ENCODE peak calls at places on chromosomes 7 and 10, in six cellular contexts. Z, P, I, L, J and R are unnamed samples.

GRCh38 chr7:101942603-101943210 is 125.3 kb downstream of the CUX1 start:
- DNase-seq in Z (no peak), P (no peak), I (no peak), L (peak; percentile 67), J (no peak), R (no peak)

GRCh38 chr10:96791902-96792301 is 40.2 kb upstream of the LCOR start:
- DNase-seq in Z (no peak), P (no peak), I (no peak), L (no peak), J (no peak), R (no peak)

GRCh38 chr10:23345861-23346260 is 1.3 kb upstream of the C10orf67 start:
- DNase-seq in Z (no peak), P (peak; percentile 95), I (peak; percentile 89), L (no peak), J (no peak), R (peak; percentile 93)

GRCh38 chr10:97385565-97385964 is 15.6 kb downstream of the RRP12 start:
- DNase-seq in Z (no peak), P (no peak), I (no peak), L (no peak), J (no peak), R (no peak)

GRCh38 chr10:451021-451471 is 238.4 kb downstream of the DIP2C start:
- DNase-seq in Z (no peak), P (no peak), I (peak; percentile 18), L (peak; percentile 44), J (peak; percentile 31), R (no peak)

GRCh38 chr10:113019692-113020424 is 69.8 kb downstream of the TCF7L2 start:
- DNase-seq in Z (no peak), P (no peak), I (no peak), L (no peak), J (no peak), R (no peak)

GRCh38 chr10:45308707-45309106 is 6.7 kb downstream of the OR13A1 start:
- DNase-seq in Z (no peak), P (no peak), I (no peak), L (no peak), J (no peak), R (no peak)

GRCh38 chr7:94632338-94633024 is 23.5 kb downstream of the SGCE start:
- DNase-seq in Z (no peak), P (peak; percentile 79), I (peak; percentile 91), L (no peak), J (peak; percentile 55), R (no peak)

GRCh38 chr10:102231357-102232318 is 5.5 kb downstream of the ELOVL3 start:
- DNase-seq in Z (peak; percentile 33), P (no peak), I (no peak), L (peak; percentile 72), J (peak; percentile 32), R (no peak)

GRCh38 chr10:103917326-103918052 is 495 bp downstream of the STN1 start:
- DNase-seq in Z (no peak), P (no peak), I (peak; percentile 37), L (peak; percentile 61), J (no peak), R (peak; percentile 73)

GRCh38 chr7:39952791-39953190 is 2.7 kb downstream of the CDK13 start:
- DNase-seq in Z (no peak), P (peak; percentile 36), I (no peak), L (no peak), J (no peak), R (no peak)

GRCh38 chr10:81414038-81414437 is 461.0 kb upstream of the NRG3 start:
- DNase-seq in Z (no peak), P (no peak), I (no peak), L (no peak), J (no peak), R (peak; percentile 16)

GRCh38 chr7:23106491-23106800 is 861 bp downstream of the KLHL7 start:
- DNase-seq in Z (no peak), P (peak; percentile 30), I (peak; percentile 28), L (peak; percentile 38), J (no peak), R (no peak)

GRCh38 chr10:57992321-57993077 is 275.2 kb downstream of the IPMK start:
- DNase-seq in Z (no peak), P (no peak), I (peak; percentile 70), L (no peak), J (peak; percentile 11), R (no peak)

GRCh38 chr10:57723305-57723704 is 544.4 kb downstream of the IPMK start:
- DNase-seq in Z (no peak), P (no peak), I (no peak), L (no peak), J (no peak), R (no peak)

GRCh38 chr7:139619367-139619657 is 95.8 kb downstream of the CLEC2L start:
- DNase-seq in Z (no peak), P (peak; percentile 86), I (peak; percentile 67), L (no peak), J (no peak), R (no peak)

GRCh38 chr7:17598846-17599245 is 300.4 kb downstream of the AHR start:
- DNase-seq in Z (no peak), P (no peak), I (peak; percentile 20), L (no peak), J (no peak), R (no peak)

GRCh38 chr10:34137955-34138354 is 677.1 kb downstream of the PARD3 start:
- DNase-seq in Z (no peak), P (no peak), I (no peak), L (no peak), J (no peak), R (no peak)

GRCh38 chr10:110647136-110647430 is 2.9 kb downstream of the RBM20 start:
- DNase-seq in Z (no peak), P (no peak), I (no peak), L (no peak), J (peak; percentile 70), R (no peak)

GRCh38 chr7:101546308-101546936 is 82.7 kb downstream of the MYL10 start:
- DNase-seq in Z (no peak), P (no peak), I (no peak), L (no peak), J (no peak), R (no peak)

GRCh38 chr7:43756368-43757072 is 2.0 kb upstream of the BLVRA start:
- DNase-seq in Z (no peak), P (peak; percentile 92), I (peak; percentile 79), L (no peak), J (peak; percentile 46), R (peak; percentile 42)

GRCh38 chr10:130642926-130643325 is 506.7 kb downstream of the GLRX3 start:
- DNase-seq in Z (no peak), P (no peak), I (no peak), L (no peak), J (no peak), R (no peak)

GRCh38 chr7:82183633-82184032 is 259.9 kb downstream of the CACNA2D1 start:
- DNase-seq in Z (no peak), P (peak; percentile 52), I (peak; percentile 95), L (no peak), J (no peak), R (no peak)

DNA sequence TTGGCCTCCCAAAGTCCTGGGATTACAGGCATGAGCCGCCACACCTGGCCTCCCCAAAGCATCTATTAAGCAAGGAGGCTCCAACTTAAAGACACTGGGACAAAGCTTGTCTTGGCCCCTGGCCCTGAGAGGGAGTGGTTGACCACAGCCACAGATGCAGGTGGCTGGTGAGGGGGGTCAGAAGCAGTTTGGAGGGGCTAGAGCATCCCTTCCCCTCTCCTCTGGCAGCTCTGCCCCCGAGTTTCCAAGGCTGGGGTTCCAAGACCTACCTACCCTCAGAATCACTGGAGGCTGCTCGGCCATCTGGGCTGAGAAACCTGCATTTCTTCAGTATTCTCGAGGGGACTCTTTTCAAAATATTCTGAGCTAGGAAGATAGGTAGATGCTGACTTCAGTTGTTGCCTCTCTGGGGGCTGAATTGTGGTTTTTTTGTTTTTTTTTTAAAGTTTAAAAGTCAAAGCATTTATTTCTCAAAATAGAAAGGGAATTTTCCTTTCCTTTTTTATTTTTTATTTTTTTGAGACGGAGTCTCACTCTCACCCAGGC is 32.6 kb downstream of the DDIT4 start:
- DNase-seq in Z (no peak), P (no peak), I (no peak), L (no peak), J (no peak), R (no peak)
- H3K4me1 ChIP-seq in Z (peaks cover 45% of the 10 kb centered on the region), P (peaks cover 25% of the 10 kb centered on the region), I (peaks cover 19% of the 10 kb centered on the region), L (peaks cover 30% of the 10 kb centered on the region), J (peaks cover 24% of the 10 kb centered on the region), R (peaks cover 29% of the 10 kb centered on the region)

GRCh38 chr7:147513451-147513850 is 1077.1 kb upstream of the C7orf33 start:
- DNase-seq in Z (no peak), P (peak; percentile 5), I (no peak), L (no peak), J (no peak), R (no peak)

GRCh38 chr7:147510913-147511312 is 1079.7 kb upstream of the C7orf33 start:
- DNase-seq in Z (peak; percentile 28), P (peak; percentile 36), I (peak; percentile 44), L (no peak), J (peak; percentile 37), R (no peak)

GRCh38 chr7:147509052-147509480 is 1081.5 kb upstream of the C7orf33 start:
- DNase-seq in Z (no peak), P (peak; percentile 51), I (peak; percentile 35), L (no peak), J (no peak), R (no peak)

DNA sequence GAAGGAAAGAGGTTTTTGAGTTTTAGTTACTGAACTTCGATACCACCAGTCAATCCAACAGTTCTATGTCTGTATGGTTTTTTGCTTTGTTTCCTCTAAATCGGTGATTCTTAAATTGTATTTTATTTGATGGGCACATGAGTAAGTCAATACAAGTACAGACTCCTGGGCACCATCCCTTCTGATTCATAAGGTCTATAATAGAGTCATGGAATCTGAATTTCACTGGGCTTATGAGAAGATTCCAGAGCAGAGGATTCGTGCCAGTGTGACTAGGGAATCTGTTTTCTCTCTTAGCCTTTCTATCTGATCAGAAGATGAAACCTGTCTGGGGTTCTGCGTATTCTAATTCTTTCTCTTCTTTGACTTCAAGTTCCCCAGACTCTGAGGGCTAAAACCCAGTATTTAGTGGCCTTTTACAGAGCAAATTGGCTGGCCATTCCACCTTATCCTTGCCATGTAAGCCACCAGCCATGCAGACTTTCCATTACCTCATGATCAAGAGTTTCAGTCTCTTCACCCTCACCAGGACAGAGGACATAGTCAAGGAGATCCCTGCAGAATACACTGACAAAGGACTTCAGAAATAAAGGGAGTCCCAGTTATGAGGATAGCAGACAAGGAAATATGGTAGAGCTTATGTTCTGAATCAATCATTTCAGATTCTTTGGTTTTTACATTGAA is 1080.6 kb upstream of the C7orf33 start:
- DNase-seq in Z (no peak), P (no peak), I (peak; percentile 33), L (no peak), J (peak; percentile 15), R (no peak)
- H3K4me1 ChIP-seq in Z (no peaks in the 10 kb centered on the region), P (no peaks in the 10 kb centered on the region), I (peaks cover 7% of the 10 kb centered on the region), L (no peaks in the 10 kb centered on the region), J (peaks cover 15% of the 10 kb centered on the region), R (no peaks in the 10 kb centered on the region)

DNA sequence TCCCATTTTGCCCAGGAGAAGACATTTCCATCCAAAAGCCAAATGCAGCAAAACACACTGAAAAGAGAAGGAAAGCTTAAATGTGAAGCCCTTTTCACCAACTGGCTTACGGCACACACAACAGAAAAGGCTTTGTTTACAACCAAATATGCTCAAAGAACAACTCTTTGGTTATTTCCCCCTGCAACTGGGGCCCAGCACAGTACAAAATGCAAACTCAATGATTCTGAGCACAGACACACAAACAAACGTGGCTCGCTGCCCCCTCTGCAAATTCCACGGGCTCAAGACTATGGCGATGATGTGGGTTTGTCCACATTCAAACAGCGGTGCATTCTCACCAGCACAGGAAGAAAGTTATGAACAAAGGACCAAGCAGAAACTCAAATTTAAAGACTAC is 5.3 kb downstream of the CPXM2 start:
- DNase-seq in Z (no peak), P (no peak), I (no peak), L (no peak), J (no peak), R (no peak)
- H3K4me1 ChIP-seq in Z (no peaks in the 10 kb centered on the region), P (no peaks in the 10 kb centered on the region), I (no peaks in the 10 kb centered on the region), L (peaks cover 13% of the 10 kb centered on the region), J (no peaks in the 10 kb centered on the region), R (no peaks in the 10 kb centered on the region)

GRCh38 chr10:12707461-12708185 is 293.9 kb downstream of the CCDC3 start:
- DNase-seq in Z (no peak), P (peak; percentile 87), I (peak; percentile 98), L (peak; percentile 31), J (peak; percentile 82), R (peak; percentile 41)
- H3K4me1 ChIP-seq in Z (peaks cover 31% of the 10 kb centered on the region), P (peaks cover 52% of the 10 kb centered on the region), I (peaks cover 77% of the 10 kb centered on the region), L (peaks cover 53% of the 10 kb centered on the region), J (peaks cover 77% of the 10 kb centered on the region), R (peaks cover 10% of the 10 kb centered on the region)